ENCODE peak calls at places on chromosomes 3 and 15, in eight cellular contexts. One of them, this sample, is unnamed.
A peak's percentile ranks its signal among the peaks of the same experiment; 100 is the strongest.

GRCh38 chr3:45906681-45907220 is 20.4 kb downstream of the CCR9 start:
- DNase-seq in activated effector memory CD4-positive, alpha-beta T cell treated with Interleukin-2 at 50 U/mL for 16 hours: no peak
- DNase-seq in HEK293T: peak; percentile 33
- DNase-seq in dorsolateral prefrontal cortex: no peak
- DNase-seq in anterior cingulate cortex: no peak
- DNase-seq in stimulated activated naive CD8-positive, alpha-beta T cell treated with anti-CD3 and anti-CD28 coated beads, Interleukin-15, Interleukin-2, amounts not matched to agents 100 U/mL and 50 U/mL, for 24 hours: no peak
- DNase-seq in T-helper 22 cell: no peak
- DNase-seq in fibroblast of pulmonary artery: peak; percentile 65
- DNase-seq in this sample: no peak

GRCh38 chr3:15809313-15809712 is 11.5 kb upstream of the ANKRD28 start:
- DNase-seq in anterior cingulate cortex: no peak
- DNase-seq in T-helper 22 cell: no peak
- DNase-seq in stimulated activated naive CD8-positive, alpha-beta T cell treated with anti-CD3 and anti-CD28 coated beads, Interleukin-15, Interleukin-2, amounts not matched to agents 100 U/mL and 50 U/mL, for 24 hours: no peak
- DNase-seq in HEK293T: no peak
- DNase-seq in dorsolateral prefrontal cortex: no peak
- DNase-seq in fibroblast of pulmonary artery: no peak
- DNase-seq in activated effector memory CD4-positive, alpha-beta T cell treated with Interleukin-2 at 50 U/mL for 16 hours: no peak
- DNase-seq in this sample: no peak

GRCh38 chr3:13092621-13093339 is 19.6 kb upstream of the IQSEC1 start:
- DNase-seq in HEK293T: no peak
- DNase-seq in anterior cingulate cortex: peak; percentile 35
- DNase-seq in dorsolateral prefrontal cortex: no peak
- DNase-seq in T-helper 22 cell: no peak
- DNase-seq in stimulated activated naive CD8-positive, alpha-beta T cell treated with anti-CD3 and anti-CD28 coated beads, Interleukin-15, Interleukin-2, amounts not matched to agents 100 U/mL and 50 U/mL, for 24 hours: no peak
- DNase-seq in fibroblast of pulmonary artery: no peak
- DNase-seq in activated effector memory CD4-positive, alpha-beta T cell treated with Interleukin-2 at 50 U/mL for 16 hours: no peak
- DNase-seq in this sample: no peak

GRCh38 chr3:141093971-141094401 is 42.8 kb downstream of the SPSB4 start:
- DNase-seq in stimulated activated naive CD8-positive, alpha-beta T cell treated with anti-CD3 and anti-CD28 coated beads, Interleukin-15, Interleukin-2, amounts not matched to agents 100 U/mL and 50 U/mL, for 24 hours: no peak
- DNase-seq in anterior cingulate cortex: peak; percentile 30
- DNase-seq in HEK293T: no peak
- DNase-seq in activated effector memory CD4-positive, alpha-beta T cell treated with Interleukin-2 at 50 U/mL for 16 hours: no peak
- DNase-seq in T-helper 22 cell: no peak
- DNase-seq in fibroblast of pulmonary artery: no peak
- DNase-seq in dorsolateral prefrontal cortex: peak; percentile 54
- DNase-seq in this sample: no peak

GRCh38 chr3:126104028-126104635 is 20.2 kb upstream of the SLC41A3 start:
- DNase-seq in fibroblast of pulmonary artery: no peak
- DNase-seq in HEK293T: no peak
- DNase-seq in dorsolateral prefrontal cortex: peak; percentile 22
- DNase-seq in stimulated activated naive CD8-positive, alpha-beta T cell treated with anti-CD3 and anti-CD28 coated beads, Interleukin-15, Interleukin-2, amounts not matched to agents 100 U/mL and 50 U/mL, for 24 hours: no peak
- DNase-seq in anterior cingulate cortex: no peak
- DNase-seq in T-helper 22 cell: no peak
- DNase-seq in activated effector memory CD4-positive, alpha-beta T cell treated with Interleukin-2 at 50 U/mL for 16 hours: no peak
- DNase-seq in this sample: no peak

GRCh38 chr3:24004171-24004938 is 59.3 kb downstream of the NR1D2 start:
- DNase-seq in HEK293T: no peak
- DNase-seq in dorsolateral prefrontal cortex: no peak
- DNase-seq in T-helper 22 cell: no peak
- DNase-seq in stimulated activated naive CD8-positive, alpha-beta T cell treated with anti-CD3 and anti-CD28 coated beads, Interleukin-15, Interleukin-2, amounts not matched to agents 100 U/mL and 50 U/mL, for 24 hours: peak; percentile 24
- DNase-seq in anterior cingulate cortex: no peak
- DNase-seq in fibroblast of pulmonary artery: no peak
- DNase-seq in activated effector memory CD4-positive, alpha-beta T cell treated with Interleukin-2 at 50 U/mL for 16 hours: no peak
- DNase-seq in this sample: no peak

GRCh38 chr15:85094685-85095084 is 113.0 kb downstream of the PDE8A start:
- DNase-seq in stimulated activated naive CD8-positive, alpha-beta T cell treated with anti-CD3 and anti-CD28 coated beads, Interleukin-15, Interleukin-2, amounts not matched to agents 100 U/mL and 50 U/mL, for 24 hours: no peak
- DNase-seq in T-helper 22 cell: no peak
- DNase-seq in dorsolateral prefrontal cortex: no peak
- DNase-seq in activated effector memory CD4-positive, alpha-beta T cell treated with Interleukin-2 at 50 U/mL for 16 hours: no peak
- DNase-seq in fibroblast of pulmonary artery: peak; percentile 45
- DNase-seq in anterior cingulate cortex: no peak
- DNase-seq in HEK293T: no peak
- DNase-seq in this sample: no peak

GRCh38 chr3:14125193-14126016 is 553 bp downstream of the TMEM43 start:
- DNase-seq in HEK293T: peak; percentile 58
- DNase-seq in fibroblast of pulmonary artery: peak; percentile 95
- DNase-seq in anterior cingulate cortex: peak; percentile 48
- DNase-seq in dorsolateral prefrontal cortex: peak; percentile 68
- DNase-seq in activated effector memory CD4-positive, alpha-beta T cell treated with Interleukin-2 at 50 U/mL for 16 hours: peak; percentile 38
- DNase-seq in stimulated activated naive CD8-positive, alpha-beta T cell treated with anti-CD3 and anti-CD28 coated beads, Interleukin-15, Interleukin-2, amounts not matched to agents 100 U/mL and 50 U/mL, for 24 hours: peak; percentile 63
- DNase-seq in T-helper 22 cell: peak; percentile 46
- DNase-seq in this sample: peak; percentile 47

GRCh38 chr15:90042766-90043525 is 41.8 kb downstream of the ZNF710 start:
- DNase-seq in HEK293T: no peak
- DNase-seq in activated effector memory CD4-positive, alpha-beta T cell treated with Interleukin-2 at 50 U/mL for 16 hours: no peak
- DNase-seq in dorsolateral prefrontal cortex: no peak
- DNase-seq in fibroblast of pulmonary artery: no peak
- DNase-seq in stimulated activated naive CD8-positive, alpha-beta T cell treated with anti-CD3 and anti-CD28 coated beads, Interleukin-15, Interleukin-2, amounts not matched to agents 100 U/mL and 50 U/mL, for 24 hours: no peak
- DNase-seq in anterior cingulate cortex: no peak
- DNase-seq in T-helper 22 cell: no peak
- DNase-seq in this sample: no peak

GRCh38 chr3:41363830-41364523 is 164.7 kb downstream of the CTNNB1 start:
- DNase-seq in fibroblast of pulmonary artery: no peak
- DNase-seq in HEK293T: no peak
- DNase-seq in dorsolateral prefrontal cortex: no peak
- DNase-seq in stimulated activated naive CD8-positive, alpha-beta T cell treated with anti-CD3 and anti-CD28 coated beads, Interleukin-15, Interleukin-2, amounts not matched to agents 100 U/mL and 50 U/mL, for 24 hours: no peak
- DNase-seq in T-helper 22 cell: no peak
- DNase-seq in activated effector memory CD4-positive, alpha-beta T cell treated with Interleukin-2 at 50 U/mL for 16 hours: no peak
- DNase-seq in anterior cingulate cortex: no peak
- DNase-seq in this sample: no peak

GRCh38 chr3:188170461-188171459 is 16.8 kb downstream of the LPP start:
- DNase-seq in T-helper 22 cell: no peak
- DNase-seq in activated effector memory CD4-positive, alpha-beta T cell treated with Interleukin-2 at 50 U/mL for 16 hours: no peak
- DNase-seq in stimulated activated naive CD8-positive, alpha-beta T cell treated with anti-CD3 and anti-CD28 coated beads, Interleukin-15, Interleukin-2, amounts not matched to agents 100 U/mL and 50 U/mL, for 24 hours: peak; percentile 38
- DNase-seq in fibroblast of pulmonary artery: no peak
- DNase-seq in anterior cingulate cortex: no peak
- DNase-seq in dorsolateral prefrontal cortex: no peak
- DNase-seq in HEK293T: no peak
- DNase-seq in this sample: no peak

GRCh38 chr3:99862208-99862607 is 44.5 kb downstream of the CMSS1 start:
- DNase-seq in stimulated activated naive CD8-positive, alpha-beta T cell treated with anti-CD3 and anti-CD28 coated beads, Interleukin-15, Interleukin-2, amounts not matched to agents 100 U/mL and 50 U/mL, for 24 hours: no peak
- DNase-seq in fibroblast of pulmonary artery: no peak
- DNase-seq in HEK293T: no peak
- DNase-seq in T-helper 22 cell: no peak
- DNase-seq in anterior cingulate cortex: no peak
- DNase-seq in dorsolateral prefrontal cortex: no peak
- DNase-seq in activated effector memory CD4-positive, alpha-beta T cell treated with Interleukin-2 at 50 U/mL for 16 hours: no peak
- DNase-seq in this sample: no peak

GRCh38 chr15:57427367-57427821 is 51.1 kb downstream of the CGNL1 start:
- DNase-seq in stimulated activated naive CD8-positive, alpha-beta T cell treated with anti-CD3 and anti-CD28 coated beads, Interleukin-15, Interleukin-2, amounts not matched to agents 100 U/mL and 50 U/mL, for 24 hours: no peak
- DNase-seq in T-helper 22 cell: no peak
- DNase-seq in dorsolateral prefrontal cortex: peak; percentile 33
- DNase-seq in anterior cingulate cortex: no peak
- DNase-seq in fibroblast of pulmonary artery: peak; percentile 55
- DNase-seq in HEK293T: no peak
- DNase-seq in activated effector memory CD4-positive, alpha-beta T cell treated with Interleukin-2 at 50 U/mL for 16 hours: no peak
- DNase-seq in this sample: no peak

GRCh38 chr3:140292684-140293083 is 357.7 kb downstream of the CLSTN2 start:
- DNase-seq in dorsolateral prefrontal cortex: no peak
- DNase-seq in T-helper 22 cell: no peak
- DNase-seq in fibroblast of pulmonary artery: peak; percentile 75
- DNase-seq in stimulated activated naive CD8-positive, alpha-beta T cell treated with anti-CD3 and anti-CD28 coated beads, Interleukin-15, Interleukin-2, amounts not matched to agents 100 U/mL and 50 U/mL, for 24 hours: no peak
- DNase-seq in anterior cingulate cortex: no peak
- DNase-seq in HEK293T: no peak
- DNase-seq in activated effector memory CD4-positive, alpha-beta T cell treated with Interleukin-2 at 50 U/mL for 16 hours: no peak
- DNase-seq in this sample: no peak

GRCh38 chr3:37228734-37229133 is 54.4 kb upstream of the LRRFIP2 start:
- DNase-seq in T-helper 22 cell: no peak
- DNase-seq in activated effector memory CD4-positive, alpha-beta T cell treated with Interleukin-2 at 50 U/mL for 16 hours: no peak
- DNase-seq in fibroblast of pulmonary artery: no peak
- DNase-seq in stimulated activated naive CD8-positive, alpha-beta T cell treated with anti-CD3 and anti-CD28 coated beads, Interleukin-15, Interleukin-2, amounts not matched to agents 100 U/mL and 50 U/mL, for 24 hours: no peak
- DNase-seq in anterior cingulate cortex: no peak
- DNase-seq in HEK293T: no peak
- DNase-seq in dorsolateral prefrontal cortex: no peak
- DNase-seq in this sample: no peak

GRCh38 chr3:126485956-126486884 is 10.5 kb upstream of the ZXDC start:
- DNase-seq in fibroblast of pulmonary artery: no peak
- DNase-seq in anterior cingulate cortex: no peak
- DNase-seq in dorsolateral prefrontal cortex: no peak
- DNase-seq in stimulated activated naive CD8-positive, alpha-beta T cell treated with anti-CD3 and anti-CD28 coated beads, Interleukin-15, Interleukin-2, amounts not matched to agents 100 U/mL and 50 U/mL, for 24 hours: no peak
- DNase-seq in T-helper 22 cell: no peak
- DNase-seq in activated effector memory CD4-positive, alpha-beta T cell treated with Interleukin-2 at 50 U/mL for 16 hours: no peak
- DNase-seq in HEK293T: no peak
- DNase-seq in this sample: no peak

GRCh38 chr3:36876181-36876936 is 68.5 kb downstream of the TRANK1 start:
- DNase-seq in dorsolateral prefrontal cortex: no peak
- DNase-seq in activated effector memory CD4-positive, alpha-beta T cell treated with Interleukin-2 at 50 U/mL for 16 hours: peak; percentile 13
- DNase-seq in fibroblast of pulmonary artery: no peak
- DNase-seq in HEK293T: no peak
- DNase-seq in stimulated activated naive CD8-positive, alpha-beta T cell treated with anti-CD3 and anti-CD28 coated beads, Interleukin-15, Interleukin-2, amounts not matched to agents 100 U/mL and 50 U/mL, for 24 hours: no peak
- DNase-seq in anterior cingulate cortex: no peak
- DNase-seq in T-helper 22 cell: peak; percentile 2
- DNase-seq in this sample: peak; percentile 28

GRCh38 chr3:42421818-42422796 is 11.7 kb upstream of the LYZL4 start:
- DNase-seq in activated effector memory CD4-positive, alpha-beta T cell treated with Interleukin-2 at 50 U/mL for 16 hours: no peak
- DNase-seq in fibroblast of pulmonary artery: no peak
- DNase-seq in dorsolateral prefrontal cortex: no peak
- DNase-seq in HEK293T: no peak
- DNase-seq in stimulated activated naive CD8-positive, alpha-beta T cell treated with anti-CD3 and anti-CD28 coated beads, Interleukin-15, Interleukin-2, amounts not matched to agents 100 U/mL and 50 U/mL, for 24 hours: no peak
- DNase-seq in anterior cingulate cortex: no peak
- DNase-seq in T-helper 22 cell: no peak
- DNase-seq in this sample: no peak

GRCh38 chr15:92881838-92882696 is 18.1 kb upstream of the CHD2 start:
- DNase-seq in T-helper 22 cell: peak; percentile 97
- DNase-seq in dorsolateral prefrontal cortex: peak; percentile 100
- DNase-seq in stimulated activated naive CD8-positive, alpha-beta T cell treated with anti-CD3 and anti-CD28 coated beads, Interleukin-15, Interleukin-2, amounts not matched to agents 100 U/mL and 50 U/mL, for 24 hours: peak; percentile 98
- DNase-seq in activated effector memory CD4-positive, alpha-beta T cell treated with Interleukin-2 at 50 U/mL for 16 hours: peak; percentile 98
- DNase-seq in anterior cingulate cortex: peak; percentile 100
- DNase-seq in HEK293T: peak; percentile 99
- DNase-seq in fibroblast of pulmonary artery: peak; percentile 100
- DNase-seq in this sample: peak; percentile 98

GRCh38 chr15:59622289-59622688 is 10.7 kb downstream of the GCNT3 start:
- DNase-seq in HEK293T: peak; percentile 66
- DNase-seq in fibroblast of pulmonary artery: peak; percentile 60
- DNase-seq in T-helper 22 cell: no peak
- DNase-seq in stimulated activated naive CD8-positive, alpha-beta T cell treated with anti-CD3 and anti-CD28 coated beads, Interleukin-15, Interleukin-2, amounts not matched to agents 100 U/mL and 50 U/mL, for 24 hours: peak; percentile 64
- DNase-seq in anterior cingulate cortex: no peak
- DNase-seq in dorsolateral prefrontal cortex: no peak
- DNase-seq in activated effector memory CD4-positive, alpha-beta T cell treated with Interleukin-2 at 50 U/mL for 16 hours: no peak
- DNase-seq in this sample: peak; percentile 27

GRCh38 chr3:79368403-79368802 is 399.4 kb downstream of the ROBO1 start:
- DNase-seq in HEK293T: no peak
- DNase-seq in fibroblast of pulmonary artery: no peak
- DNase-seq in activated effector memory CD4-positive, alpha-beta T cell treated with Interleukin-2 at 50 U/mL for 16 hours: no peak
- DNase-seq in anterior cingulate cortex: no peak
- DNase-seq in stimulated activated naive CD8-positive, alpha-beta T cell treated with anti-CD3 and anti-CD28 coated beads, Interleukin-15, Interleukin-2, amounts not matched to agents 100 U/mL and 50 U/mL, for 24 hours: no peak
- DNase-seq in T-helper 22 cell: no peak
- DNase-seq in dorsolateral prefrontal cortex: no peak
- DNase-seq in this sample: no peak

GRCh38 chr3:56131976-56132590 is 336.2 kb downstream of the ERC2 start:
- DNase-seq in anterior cingulate cortex: peak; percentile 12
- DNase-seq in activated effector memory CD4-positive, alpha-beta T cell treated with Interleukin-2 at 50 U/mL for 16 hours: no peak
- DNase-seq in dorsolateral prefrontal cortex: peak; percentile 44
- DNase-seq in HEK293T: peak; percentile 15
- DNase-seq in stimulated activated naive CD8-positive, alpha-beta T cell treated with anti-CD3 and anti-CD28 coated beads, Interleukin-15, Interleukin-2, amounts not matched to agents 100 U/mL and 50 U/mL, for 24 hours: no peak
- DNase-seq in fibroblast of pulmonary artery: peak; percentile 92
- DNase-seq in T-helper 22 cell: no peak
- DNase-seq in this sample: no peak

GRCh38 chr15:100309984-100310291 is 31.8 kb downstream of the ADAMTS17 start:
- DNase-seq in dorsolateral prefrontal cortex: no peak
- DNase-seq in stimulated activated naive CD8-positive, alpha-beta T cell treated with anti-CD3 and anti-CD28 coated beads, Interleukin-15, Interleukin-2, amounts not matched to agents 100 U/mL and 50 U/mL, for 24 hours: no peak
- DNase-seq in T-helper 22 cell: no peak
- DNase-seq in HEK293T: no peak
- DNase-seq in fibroblast of pulmonary artery: no peak
- DNase-seq in activated effector memory CD4-positive, alpha-beta T cell treated with Interleukin-2 at 50 U/mL for 16 hours: no peak
- DNase-seq in anterior cingulate cortex: no peak
- DNase-seq in this sample: no peak

GRCh38 chr15:57015897-57016296 is 97.5 kb downstream of the TCF12 start:
- DNase-seq in T-helper 22 cell: no peak
- DNase-seq in HEK293T: no peak
- DNase-seq in anterior cingulate cortex: no peak
- DNase-seq in activated effector memory CD4-positive, alpha-beta T cell treated with Interleukin-2 at 50 U/mL for 16 hours: no peak
- DNase-seq in stimulated activated naive CD8-positive, alpha-beta T cell treated with anti-CD3 and anti-CD28 coated beads, Interleukin-15, Interleukin-2, amounts not matched to agents 100 U/mL and 50 U/mL, for 24 hours: no peak
- DNase-seq in dorsolateral prefrontal cortex: no peak
- DNase-seq in fibroblast of pulmonary artery: no peak
- DNase-seq in this sample: no peak

GRCh38 chr3:30544811-30545210 is 61.6 kb upstream of the TGFBR2 start:
- DNase-seq in dorsolateral prefrontal cortex: no peak
- DNase-seq in T-helper 22 cell: no peak
- DNase-seq in stimulated activated naive CD8-positive, alpha-beta T cell treated with anti-CD3 and anti-CD28 coated beads, Interleukin-15, Interleukin-2, amounts not matched to agents 100 U/mL and 50 U/mL, for 24 hours: no peak
- DNase-seq in HEK293T: no peak
- DNase-seq in anterior cingulate cortex: no peak
- DNase-seq in fibroblast of pulmonary artery: peak; percentile 94
- DNase-seq in activated effector memory CD4-positive, alpha-beta T cell treated with Interleukin-2 at 50 U/mL for 16 hours: no peak
- DNase-seq in this sample: no peak

GRCh38 chr3:127721536-127721935 is 48.8 kb downstream of the ABTB1 start:
- DNase-seq in T-helper 22 cell: no peak
- DNase-seq in anterior cingulate cortex: no peak
- DNase-seq in HEK293T: no peak
- DNase-seq in fibroblast of pulmonary artery: no peak
- DNase-seq in stimulated activated naive CD8-positive, alpha-beta T cell treated with anti-CD3 and anti-CD28 coated beads, Interleukin-15, Interleukin-2, amounts not matched to agents 100 U/mL and 50 U/mL, for 24 hours: no peak
- DNase-seq in activated effector memory CD4-positive, alpha-beta T cell treated with Interleukin-2 at 50 U/mL for 16 hours: no peak
- DNase-seq in dorsolateral prefrontal cortex: no peak
- DNase-seq in this sample: no peak

GRCh38 chr3:126343675-126344074 is 13.5 kb downstream of the KLF15 start:
- DNase-seq in activated effector memory CD4-positive, alpha-beta T cell treated with Interleukin-2 at 50 U/mL for 16 hours: no peak
- DNase-seq in dorsolateral prefrontal cortex: peak; percentile 25
- DNase-seq in anterior cingulate cortex: no peak
- DNase-seq in T-helper 22 cell: no peak
- DNase-seq in HEK293T: no peak
- DNase-seq in fibroblast of pulmonary artery: no peak
- DNase-seq in stimulated activated naive CD8-positive, alpha-beta T cell treated with anti-CD3 and anti-CD28 coated beads, Interleukin-15, Interleukin-2, amounts not matched to agents 100 U/mL and 50 U/mL, for 24 hours: no peak
- DNase-seq in this sample: no peak

GRCh38 chr15:46815765-46816164 is 901.5 kb upstream of the SEMA6D start:
- DNase-seq in anterior cingulate cortex: no peak
- DNase-seq in fibroblast of pulmonary artery: no peak
- DNase-seq in T-helper 22 cell: no peak
- DNase-seq in stimulated activated naive CD8-positive, alpha-beta T cell treated with anti-CD3 and anti-CD28 coated beads, Interleukin-15, Interleukin-2, amounts not matched to agents 100 U/mL and 50 U/mL, for 24 hours: no peak
- DNase-seq in activated effector memory CD4-positive, alpha-beta T cell treated with Interleukin-2 at 50 U/mL for 16 hours: no peak
- DNase-seq in HEK293T: no peak
- DNase-seq in dorsolateral prefrontal cortex: no peak
- DNase-seq in this sample: no peak

GRCh38 chr15:42385206-42385979 is 26.1 kb downstream of the CAPN3 start:
- DNase-seq in anterior cingulate cortex: no peak
- DNase-seq in dorsolateral prefrontal cortex: no peak
- DNase-seq in fibroblast of pulmonary artery: peak; percentile 75
- DNase-seq in activated effector memory CD4-positive, alpha-beta T cell treated with Interleukin-2 at 50 U/mL for 16 hours: no peak
- DNase-seq in stimulated activated naive CD8-positive, alpha-beta T cell treated with anti-CD3 and anti-CD28 coated beads, Interleukin-15, Interleukin-2, amounts not matched to agents 100 U/mL and 50 U/mL, for 24 hours: peak; percentile 29
- DNase-seq in T-helper 22 cell: no peak
- DNase-seq in HEK293T: peak; percentile 58
- DNase-seq in this sample: no peak

GRCh38 chr3:153927107-153927506 is 194.1 kb upstream of the ARHGEF26 start:
- DNase-seq in dorsolateral prefrontal cortex: no peak
- DNase-seq in HEK293T: peak; percentile 16
- DNase-seq in stimulated activated naive CD8-positive, alpha-beta T cell treated with anti-CD3 and anti-CD28 coated beads, Interleukin-15, Interleukin-2, amounts not matched to agents 100 U/mL and 50 U/mL, for 24 hours: no peak
- DNase-seq in fibroblast of pulmonary artery: peak; percentile 85
- DNase-seq in T-helper 22 cell: no peak
- DNase-seq in activated effector memory CD4-positive, alpha-beta T cell treated with Interleukin-2 at 50 U/mL for 16 hours: no peak
- DNase-seq in anterior cingulate cortex: no peak
- DNase-seq in this sample: no peak

GRCh38 chr3:71542548-71543370 is 40.8 kb downstream of the FOXP1 start:
- DNase-seq in stimulated activated naive CD8-positive, alpha-beta T cell treated with anti-CD3 and anti-CD28 coated beads, Interleukin-15, Interleukin-2, amounts not matched to agents 100 U/mL and 50 U/mL, for 24 hours: peak; percentile 15
- DNase-seq in activated effector memory CD4-positive, alpha-beta T cell treated with Interleukin-2 at 50 U/mL for 16 hours: no peak
- DNase-seq in HEK293T: peak; percentile 76
- DNase-seq in T-helper 22 cell: no peak
- DNase-seq in fibroblast of pulmonary artery: peak; percentile 89
- DNase-seq in dorsolateral prefrontal cortex: peak; percentile 87
- DNase-seq in anterior cingulate cortex: peak; percentile 74
- DNase-seq in this sample: no peak

GRCh38 chr3:71052725-71053124 is 530.8 kb downstream of the FOXP1 start:
- DNase-seq in anterior cingulate cortex: no peak
- DNase-seq in dorsolateral prefrontal cortex: no peak
- DNase-seq in stimulated activated naive CD8-positive, alpha-beta T cell treated with anti-CD3 and anti-CD28 coated beads, Interleukin-15, Interleukin-2, amounts not matched to agents 100 U/mL and 50 U/mL, for 24 hours: no peak
- DNase-seq in fibroblast of pulmonary artery: no peak
- DNase-seq in T-helper 22 cell: no peak
- DNase-seq in HEK293T: no peak
- DNase-seq in activated effector memory CD4-positive, alpha-beta T cell treated with Interleukin-2 at 50 U/mL for 16 hours: no peak
- DNase-seq in this sample: no peak

GRCh38 chr3:45665101-45665572 is 24.1 kb upstream of the SACM1L start:
- DNase-seq in stimulated activated naive CD8-positive, alpha-beta T cell treated with anti-CD3 and anti-CD28 coated beads, Interleukin-15, Interleukin-2, amounts not matched to agents 100 U/mL and 50 U/mL, for 24 hours: peak; percentile 51
- DNase-seq in fibroblast of pulmonary artery: peak; percentile 53
- DNase-seq in HEK293T: peak; percentile 46
- DNase-seq in dorsolateral prefrontal cortex: no peak
- DNase-seq in anterior cingulate cortex: no peak
- DNase-seq in T-helper 22 cell: peak; percentile 43
- DNase-seq in activated effector memory CD4-positive, alpha-beta T cell treated with Interleukin-2 at 50 U/mL for 16 hours: peak; percentile 53
- DNase-seq in this sample: peak; percentile 37

GRCh38 chr3:99817047-99817436 is 620 bp upstream of the CMSS1 start:
- DNase-seq in stimulated activated naive CD8-positive, alpha-beta T cell treated with anti-CD3 and anti-CD28 coated beads, Interleukin-15, Interleukin-2, amounts not matched to agents 100 U/mL and 50 U/mL, for 24 hours: peak; percentile 25
- DNase-seq in T-helper 22 cell: no peak
- DNase-seq in activated effector memory CD4-positive, alpha-beta T cell treated with Interleukin-2 at 50 U/mL for 16 hours: no peak
- DNase-seq in HEK293T: peak; percentile 27
- DNase-seq in fibroblast of pulmonary artery: peak; percentile 13
- DNase-seq in anterior cingulate cortex: no peak
- DNase-seq in dorsolateral prefrontal cortex: no peak
- DNase-seq in this sample: no peak